ENCODE peak calls at places on chromosomes 13 and 19, in six cellular contexts. O is CD4-positive, CD25-positive, alpha-beta regulatory T cell; D is sciatic nerve; W is A172; H is G401; F is fibroblast of lung. R is an unnamed sample.

GRCh38 chr19:54434112-54434861 is 14.7 kb upstream of the LENG8 start:
- DNase-seq in D (no peak), O (no peak), H (no peak), F (no peak), W (no peak), R (no peak)

GRCh38 chr13:21894091-21894490 is 223.2 kb downstream of the FGF9 start:
- DNase-seq in W (no peak), O (no peak), D (no peak), F (no peak), H (no peak), R (no peak)

GRCh38 chr13:111936267-111936925 is 130.6 kb upstream of the SOX1 start:
- DNase-seq in W (no peak), H (no peak), F (no peak), O (no peak), D (no peak), R (peak; percentile 22)

GRCh38 chr13:80040977-80041310 is 300.0 kb downstream of the SPRY2 start:
- DNase-seq in D (no peak), H (no peak), O (no peak), W (no peak), F (no peak), R (no peak)

GRCh38 chr19:15587663-15588062 is 27.4 kb upstream of the CYP4F8 start:
- DNase-seq in F (no peak), H (no peak), D (peak; percentile 58), W (no peak), O (no peak), R (peak; percentile 44)

GRCh38 chr13:47148543-47148942 is 251.7 kb upstream of the HTR2A start:
- DNase-seq in F (no peak), H (no peak), W (peak; percentile 7), D (no peak), O (no peak), R (no peak)

GRCh38 chr13:101211261-101211660 is 205.0 kb downstream of the NALCN start:
- DNase-seq in W (peak; percentile 34), F (peak; percentile 71), O (no peak), D (no peak), H (no peak), R (no peak)

GRCh38 chr19:29129148-29129547 is 83.8 kb downstream of the UQCRFS1 start:
- DNase-seq in F (no peak), D (no peak), H (no peak), W (no peak), O (no peak), R (no peak)

GRCh38 chr13:98325724-98326123 is 148.7 kb upstream of the RNF113B start:
- DNase-seq in O (no peak), H (no peak), W (no peak), F (no peak), D (no peak), R (no peak)

GRCh38 chr13:34357435-34358232 is 539.7 kb downstream of the RFC3 start:
- DNase-seq in W (peak; percentile 88), F (peak; percentile 58), D (no peak), H (no peak), O (no peak), R (no peak)

GRCh38 chr13:110676057-110676510 is 29.8 kb downstream of the CARS2 start:
- DNase-seq in O (no peak), F (no peak), D (no peak), W (no peak), H (no peak), R (no peak)